ENCODE peak calls at places on chromosomes 3 and 15, in five cellular contexts. V is MM.1S; A is heart right ventricle; U is heart left ventricle; M is activated CD8-positive, alpha-beta T cell treated with anti-CD3 and anti-CD28 coated beads for 36 hours. T is an unnamed sample.

GRCh38 chr3:52244061-52244628 is 1.4 kb upstream of the PPM1M start:
- DNase-seq in V (no peak), A (peak), U (no peak), M (peak), T (peak)

GRCh38 chr3:121985841-121986240 is 36.2 kb downstream of the ILDR1 start:
- DNase-seq in V (no peak), A (no peak), U (no peak), M (no peak), T (no peak)

GRCh38 chr15:68433551-68433950 is 1.6 kb upstream of the ITGA11 start:
- DNase-seq in V (no peak), A (no peak), U (no peak), M (no peak), T (no peak)

GRCh38 chr3:69012836-69013255 is 638 bp downstream of the EOGT start:
- DNase-seq in V (peak), A (peak), U (peak), M (peak), T (peak)

GRCh38 chr3:172125963-172126403 is 86.6 kb downstream of the FNDC3B start:
- DNase-seq in V (no peak), A (peak), U (peak), M (peak), T (no peak)

GRCh38 chr15:88256261-88257230 is at the start of gene NTRK3:
- DNase-seq in V (peak), A (no peak), U (no peak), M (peak), T (no peak)

GRCh38 chr3:100797921-100798491 is 88.7 kb downstream of the TFG start:
- DNase-seq in V (no peak), A (no peak), U (no peak), M (no peak), T (no peak)

GRCh38 chr15:68543546-68544008 is 35.2 kb upstream of the CORO2B start:
- DNase-seq in V (no peak), A (no peak), U (peak), M (no peak), T (no peak)

GRCh38 chr3:6935964-6936363 is 75.0 kb downstream of the GRM7 start:
- DNase-seq in V (no peak), A (no peak), U (no peak), M (no peak), T (no peak)

GRCh38 chr15:62085740-62086139 is 19.0 kb downstream of the C2CD4A start:
- DNase-seq in V (no peak), A (no peak), U (no peak), M (no peak), T (no peak)

GRCh38 chr15:56959318-56959648 is 40.8 kb downstream of the TCF12 start:
- DNase-seq in V (no peak), A (no peak), U (no peak), M (no peak), T (no peak)

GRCh38 chr15:29883126-29883525 is 60.9 kb upstream of the TJP1 start:
- DNase-seq in V (no peak), A (no peak), U (no peak), M (no peak), T (no peak)

GRCh38 chr15:31145271-31145911 is 43.9 kb upstream of the TRPM1 start:
- DNase-seq in V (no peak), A (no peak), U (no peak), M (no peak), T (no peak)

GRCh38 chr3:128573160-128573559 is 77.5 kb downstream of the RPN1 start:
- DNase-seq in V (no peak), A (no peak), U (no peak), M (peak), T (no peak)

GRCh38 chr3:116037954-116038911 is 407.1 kb downstream of the LSAMP start:
- DNase-seq in V (peak), A (no peak), U (no peak), M (no peak), T (peak)

GRCh38 chr3:18900994-18901393 is 247.3 kb upstream of the KCNH8 start:
- DNase-seq in V (peak), A (no peak), U (no peak), M (no peak), T (peak)

GRCh38 chr3:28077566-28077965 is 163.9 kb upstream of the CMC1 start:
- DNase-seq in V (no peak), A (peak), U (no peak), M (no peak), T (no peak)

GRCh38 chr15:66386204-66387123 is at the start of gene MAP2K1:
- DNase-seq in V (peak), A (peak), U (peak), M (peak), T (peak)
- TF ChIP-seq CTCF in V (peak), A (peak), U (peak), M (peak), T (peak)

GRCh38 chr3:43073116-43073835 is 32.6 kb downstream of the POMGNT2 start:
- DNase-seq in V (no peak), A (no peak), U (no peak), M (no peak), T (no peak)

GRCh38 chr3:43073836-43074220 is 32.1 kb downstream of the POMGNT2 start:
- DNase-seq in V (no peak), A (no peak), U (no peak), M (no peak), T (no peak)

GRCh38 chr3:43074482-43074881 is 31.4 kb downstream of the POMGNT2 start:
- DNase-seq in V (no peak), A (no peak), U (no peak), M (no peak), T (no peak)

GRCh38 chr3:43072361-43072760 is 33.5 kb downstream of the POMGNT2 start:
- DNase-seq in V (no peak), A (no peak), U (no peak), M (no peak), T (no peak)

DNA sequence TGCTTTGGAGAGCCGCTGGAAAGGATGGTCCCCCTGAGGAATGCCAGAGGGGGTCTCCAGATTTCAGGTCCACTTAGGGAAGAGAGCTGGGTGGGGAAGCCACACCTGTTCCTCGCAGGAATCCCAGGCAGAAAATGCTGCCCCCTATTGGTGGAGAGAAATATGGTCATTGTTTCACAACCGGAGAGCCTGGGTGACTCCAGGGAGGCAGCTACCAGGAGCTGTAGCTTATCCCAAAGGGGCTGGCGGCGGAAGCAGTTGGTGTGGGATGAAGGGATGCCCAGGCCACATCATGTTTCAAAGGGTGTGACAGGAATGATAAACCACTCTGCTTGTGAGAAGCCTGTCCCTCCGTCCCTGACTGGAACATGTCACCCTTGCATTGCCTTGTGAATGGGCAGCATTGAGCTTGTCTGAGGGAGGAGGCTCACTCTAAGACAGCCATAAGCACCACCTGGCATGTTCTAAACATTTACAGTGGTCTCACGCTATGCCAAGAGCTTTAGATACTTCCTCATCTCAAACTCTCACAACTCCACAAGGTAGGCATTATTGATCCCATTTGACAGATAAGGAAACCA is 34.5 kb downstream of the POMGNT2 start:
- DNase-seq in V (no peak), A (no peak), U (no peak), M (peak), T (peak)
- TF ChIP-seq CTCF in V (peak), A (peak), U (no peak), M (peak), T (peak)

DNA sequence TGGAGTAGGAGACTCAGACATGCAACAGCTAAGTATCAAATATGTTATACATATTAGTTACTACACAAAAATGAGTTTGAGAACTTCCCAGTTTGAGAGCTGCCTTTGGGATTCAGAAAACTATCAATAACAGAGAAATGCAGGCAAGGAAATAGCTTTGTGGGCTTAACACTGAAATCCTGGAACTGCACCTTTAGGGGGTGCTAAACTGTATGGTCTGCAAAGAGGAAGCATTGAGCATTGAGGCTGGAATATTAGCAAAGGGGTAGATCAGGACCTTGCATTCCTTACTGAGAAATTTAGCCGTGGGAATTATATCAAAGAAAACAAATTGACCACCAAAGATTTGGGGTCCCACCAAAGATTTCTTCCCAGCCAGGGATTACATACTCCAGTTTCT is 580.0 kb downstream of the ZNF385D start:
- DNase-seq in V (no peak), A (no peak), U (no peak), M (no peak), T (no peak)
- TF ChIP-seq CTCF in V (peak), A (peak), U (no peak), M (no peak), T (no peak)

GRCh38 chr3:193665370-193665989 is 72.5 kb downstream of the OPA1 start:
- DNase-seq in V (peak), A (no peak), U (no peak), M (no peak), T (no peak)
- TF ChIP-seq CTCF in V (peak), A (peak), U (peak), M (peak), T (no peak)

GRCh38 chr15:78996876-78997275 is 52.0 kb upstream of the CTSH start:
- DNase-seq in V (no peak), A (no peak), U (no peak), M (no peak), T (no peak)
- TF ChIP-seq CTCF in V (no peak), A (no peak), U (no peak), M (no peak), T (no peak)

GRCh38 chr3:47804571-47804970 is 1.6 kb downstream of the DHX30 start:
- DNase-seq in V (no peak), A (no peak), U (no peak), M (no peak), T (no peak)

GRCh38 chr3:47802734-47803477 is at the start of gene DHX30:
- DNase-seq in V (peak), A (peak), U (peak), M (peak), T (peak)

GRCh38 chr3:47794585-47794984 is 8.4 kb upstream of the DHX30 start:
- DNase-seq in V (no peak), A (no peak), U (no peak), M (no peak), T (no peak)

GRCh38 chr3:47803478-47804025 is 614 bp downstream of the DHX30 start:
- DNase-seq in V (peak), A (no peak), U (no peak), M (peak), T (no peak)

DNA sequence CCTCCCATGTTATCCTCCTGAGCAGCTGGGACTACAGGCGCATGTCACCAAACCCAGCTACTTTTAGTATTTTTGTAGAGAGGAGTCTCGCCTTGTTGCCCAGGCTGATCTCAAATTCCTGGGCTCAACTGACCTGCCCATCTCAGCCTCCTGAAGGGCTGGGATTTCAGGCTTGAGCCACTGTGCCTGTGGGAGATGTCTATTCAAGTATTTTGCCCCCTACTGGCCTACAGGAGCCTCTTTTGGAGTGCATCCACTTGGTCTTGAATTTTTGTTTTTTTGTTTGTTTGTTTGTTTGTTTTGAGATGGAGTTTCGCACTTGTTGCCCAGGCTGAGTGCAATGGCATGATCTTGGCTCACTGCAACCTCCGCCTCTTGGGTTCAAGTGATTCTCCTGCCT is 3.2 kb upstream of the DHX30 start:
- DNase-seq in V (peak), A (no peak), U (no peak), M (no peak), T (no peak)
- TF ChIP-seq CTCF in V (peak), A (peak), U (no peak), M (peak), T (peak)

GRCh38 chr3:25782938-25783660 is at the start of gene NGLY1:
- DNase-seq in V (peak), A (peak), U (peak), M (peak), T (peak)
- TF ChIP-seq CTCF in V (no peak), A (peak), U (no peak), M (no peak), T (no peak)